ENCODE peak calls at places on chromosomes 5 and 9, in five cellular contexts. Z is BJ, I is fibroblast of the aortic adventitia, J is GM20000, H is NB4. G is an unnamed sample.

GRCh38 chr5:173890195-173890951 is 2.2 kb downstream of the CPEB4 start:
- DNase-seq in I (peak), H (no peak), J (no peak), Z (no peak), G (peak)

GRCh38 chr5:123438902-123439301 is 15.7 kb upstream of the CEP120 start:
- DNase-seq in H (no peak), Z (no peak), J (no peak), I (no peak), G (no peak)

GRCh38 chr9:115469826-115470225 is 351.9 kb upstream of the TNC start:
- DNase-seq in H (no peak), Z (no peak), I (no peak), J (no peak), G (peak)

GRCh38 chr5:28810751-28811136 is 1772.4 kb upstream of the CDH9 start:
- DNase-seq in Z (no peak), H (no peak), J (no peak), I (no peak), G (no peak)

GRCh38 chr5:168585119-168585912 is 6.1 kb upstream of the PANK3 start:
- DNase-seq in H (no peak), Z (no peak), I (no peak), J (no peak), G (peak)

GRCh38 chr9:135910757-135911156 is 3.4 kb upstream of the CAMSAP1 start:
- DNase-seq in Z (no peak), J (no peak), H (no peak), I (no peak), G (no peak)

GRCh38 chr9:114098021-114098659 is 952 bp downstream of the KIF12 start:
- DNase-seq in J (no peak), H (no peak), I (no peak), Z (no peak), G (no peak)

GRCh38 chr5:114101153-114101552 is 260.7 kb upstream of the KCNN2 start:
- DNase-seq in J (peak), Z (no peak), H (peak), I (peak), G (peak)

GRCh38 chr9:87255437-87256155 is 242.1 kb upstream of the DAPK1 start:
- DNase-seq in I (peak), H (no peak), J (no peak), Z (no peak), G (peak)

GRCh38 chr5:134140530-134141201 is 26.2 kb downstream of the TCF7 start:
- DNase-seq in H (peak), Z (no peak), J (peak), I (peak), G (peak)

GRCh38 chr9:98830554-98830953 is 23.1 kb downstream of the GALNT12 start:
- DNase-seq in J (no peak), H (peak), Z (no peak), I (no peak), G (no peak)

GRCh38 chr5:23631283-23632045 is 124.1 kb downstream of the PRDM9 start:
- DNase-seq in I (peak), J (no peak), Z (no peak), H (no peak), G (no peak)

GRCh38 chr9:99576830-99577229 is 244.9 kb upstream of the NR4A3 start:
- DNase-seq in H (no peak), Z (no peak), J (no peak), I (no peak), G (no peak)

GRCh38 chr5:127097288-127097687 is 24.0 kb upstream of the C5orf63 start:
- DNase-seq in Z (no peak), I (no peak), H (no peak), J (no peak), G (no peak)

GRCh38 chr5:145510769-145511168 is 324.4 kb downstream of the PRELID2 start:
- DNase-seq in I (no peak), H (no peak), Z (no peak), J (no peak), G (peak)

GRCh38 chr9:129309906-129310305 is 131.8 kb upstream of the IER5L start:
- DNase-seq in H (no peak), Z (no peak), I (no peak), J (no peak), G (no peak)

GRCh38 chr9:15277400-15278137 is 29.4 kb downstream of the TTC39B start:
- DNase-seq in J (no peak), Z (no peak), H (peak), I (peak), G (peak)

GRCh38 chr5:10760033-10760975 is 730 bp downstream of the DAP start:
- DNase-seq in J (peak), I (peak), H (peak), Z (no peak), G (peak)

GRCh38 chr5:8993031-8993430 is 552.8 kb downstream of the SEMA5A start:
- DNase-seq in Z (no peak), I (peak), J (peak), H (peak), G (no peak)
- TF ChIP-seq CTCF in Z (peak), I (peak), J (no peak), H (peak), G (peak)

GRCh38 chr5:180387798-180388197 is 34.7 kb upstream of the GFPT2 start:
- DNase-seq in I (no peak), J (no peak), Z (no peak), H (no peak), G (no peak)

GRCh38 chr5:180391276-180391675 is 38.1 kb upstream of the GFPT2 start:
- DNase-seq in J (no peak), Z (no peak), I (no peak), H (no peak), G (no peak)

GRCh38 chr5:180394031-180394636 is 41.0 kb upstream of the GFPT2 start:
- DNase-seq in J (no peak), I (no peak), H (no peak), Z (no peak), G (no peak)

GRCh38 chr5:180389252-180390101 is 36.3 kb upstream of the GFPT2 start:
- DNase-seq in Z (no peak), H (peak), I (no peak), J (no peak), G (no peak)

DNA sequence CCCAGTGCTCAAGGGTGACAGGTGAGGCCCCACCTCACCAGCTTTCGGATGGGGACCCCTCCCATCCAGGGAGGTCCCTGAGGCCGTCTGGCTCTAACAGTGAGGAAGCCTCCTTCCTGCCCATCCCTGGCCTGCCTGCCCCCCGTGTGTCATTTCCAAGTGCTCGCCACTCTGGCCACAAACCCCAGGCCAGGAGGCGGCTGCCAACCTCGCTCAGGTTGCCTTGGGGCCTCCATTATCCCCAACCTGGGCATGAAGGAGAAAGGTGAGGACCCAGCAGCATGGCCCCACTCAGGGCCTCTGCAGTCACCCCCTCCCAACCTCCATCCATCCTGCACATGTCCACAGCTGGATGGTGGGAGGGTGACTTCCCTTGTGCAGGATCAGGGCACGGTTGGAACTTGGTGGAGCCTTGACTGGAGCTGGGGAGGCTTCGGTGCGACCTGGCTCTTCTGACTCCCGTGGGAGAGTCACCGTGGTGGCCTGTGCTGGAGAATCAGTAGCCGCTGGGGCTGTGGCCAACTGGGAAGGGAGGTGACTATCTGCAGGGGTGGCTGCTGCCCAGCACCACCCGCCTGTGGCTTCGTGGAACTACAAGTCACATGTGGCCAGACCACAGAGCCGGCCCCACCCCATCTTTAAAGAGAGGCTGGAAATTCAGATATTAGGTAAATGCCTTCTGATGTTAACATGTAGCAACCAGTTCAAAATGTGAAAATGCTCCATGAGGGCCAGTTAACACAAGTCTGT is 37.5 kb upstream of the GFPT2 start:
- DNase-seq in J (no peak), Z (no peak), I (no peak), H (no peak), G (no peak)
- TF ChIP-seq CTCF in J (no peak), Z (no peak), I (no peak), H (no peak), G (no peak)

GRCh38 chr5:141674747-141675146 is 7.3 kb downstream of the ARAP3 start:
- DNase-seq in Z (no peak), J (no peak), I (no peak), H (no peak), G (no peak)

GRCh38 chr5:141681295-141681694 is 735 bp downstream of the ARAP3 start:
- DNase-seq in J (no peak), Z (no peak), H (no peak), I (no peak), G (no peak)

GRCh38 chr5:141680178-141680577 is 1.9 kb downstream of the ARAP3 start:
- DNase-seq in Z (no peak), J (no peak), H (no peak), I (no peak), G (no peak)

GRCh38 chr5:141680751-141681201 is 1.3 kb downstream of the ARAP3 start:
- DNase-seq in J (no peak), H (peak), I (peak), Z (no peak), G (no peak)

GRCh38 chr5:141677415-141677814 is 4.6 kb downstream of the ARAP3 start:
- DNase-seq in Z (no peak), H (peak), J (no peak), I (no peak), G (no peak)
- TF ChIP-seq CTCF in Z (peak), H (peak), J (no peak), I (peak), G (peak)

DNA sequence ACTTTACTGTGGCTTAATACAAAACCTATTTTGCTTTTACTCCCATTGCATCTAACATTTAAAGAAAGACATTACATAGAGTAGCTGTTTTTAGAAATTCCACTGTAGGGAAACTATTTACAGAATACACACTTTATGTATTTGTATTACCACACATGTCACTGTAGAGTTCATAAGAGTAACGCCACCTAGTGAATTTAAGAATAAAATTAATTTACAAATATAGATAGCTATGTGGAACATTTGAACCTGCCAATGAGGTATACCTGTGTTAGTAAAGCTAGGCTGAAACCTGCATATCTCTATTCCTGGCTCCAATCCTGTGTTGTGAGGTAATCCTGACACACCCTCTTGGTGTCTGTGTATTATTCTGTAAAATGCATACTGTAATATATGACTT is 234.4 kb downstream of the MAST4 start:
- DNase-seq in Z (no peak), J (no peak), I (peak), H (no peak), G (no peak)
- TF ChIP-seq CTCF in Z (no peak), J (no peak), I (peak), H (no peak), G (peak)

GRCh38 chr9:27198175-27198574 is 89.2 kb downstream of the TEK start:
- DNase-seq in I (peak), H (peak), Z (no peak), J (no peak), G (peak)
- TF ChIP-seq CTCF in I (no peak), H (no peak), Z (no peak), J (no peak), G (peak)

DNA sequence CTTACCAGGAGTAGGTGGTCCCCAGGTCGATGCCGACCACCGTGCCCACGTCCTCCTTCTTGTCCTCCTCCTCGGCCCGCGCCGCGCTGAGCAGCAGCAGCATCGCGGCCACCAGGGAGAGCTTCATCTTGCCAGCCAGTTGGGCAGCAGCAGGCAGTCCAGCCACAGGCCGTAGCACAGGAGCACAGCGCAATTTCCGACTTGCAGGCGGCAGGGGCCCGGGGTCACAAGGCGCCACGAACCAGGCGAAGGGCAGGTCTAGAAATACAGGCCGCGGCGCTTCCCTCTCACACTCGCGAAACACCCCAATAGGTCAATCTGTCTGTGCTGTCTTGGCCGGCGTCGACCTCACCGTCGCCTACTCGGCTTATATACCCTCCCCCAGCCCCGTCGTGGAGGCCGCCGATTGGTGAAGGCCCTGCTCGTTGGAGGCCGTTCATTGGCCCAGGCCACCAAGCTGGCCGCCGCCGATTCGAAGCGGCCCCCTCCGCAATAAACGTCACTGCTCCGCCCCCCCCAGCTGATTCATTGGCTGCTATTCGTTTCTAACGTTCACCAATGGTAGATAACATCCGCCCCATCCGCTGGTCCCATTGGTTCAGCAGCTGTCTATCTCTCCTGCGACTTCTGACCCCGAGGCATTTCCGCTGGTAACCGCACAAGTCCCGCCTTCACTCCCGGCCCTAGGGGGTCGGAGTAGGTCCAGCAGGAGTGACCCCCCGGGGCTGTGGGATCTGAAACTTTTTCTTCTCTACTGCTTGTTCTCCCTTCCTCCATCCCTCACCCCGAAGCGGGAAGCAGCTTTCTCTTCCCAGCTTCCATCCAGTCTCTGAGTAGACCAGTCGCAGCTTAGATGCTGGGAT is at the start of gene HSPA5:
- DNase-seq in J (peak), H (peak), Z (peak), I (peak), G (peak)
- TF ChIP-seq CTCF in J (no peak), H (no peak), Z (peak), I (no peak), G (no peak)

G was measured in AG10803.